ENCODE peak calls at places on chromosome 5, in ten cellular contexts. C is cerebellar cortex, B is mucosa of gallbladder, V is brain pericyte, S is left lung, I is NCI-H1694, T is NCI-H748 treated with DMSO at 0.1 percent for 48 hours, Y is GM12865, W is prostate gland, U is head of caudate nucleus. A is an unnamed sample.

GRCh38 chr5:79263-79662 is 12.7 kb upstream of the PLEKHG4B start:
- DNase-seq in C (no peak), B (no peak), V (no peak), S (no peak), I (no peak), T (no peak), Y (no peak), W (no peak), U (no peak), A (no peak)

GRCh38 chr5:53246042-53246836 is 136.7 kb upstream of the MOCS2 start:
- DNase-seq in C (no peak), B (no peak), V (no peak), S (no peak), I (no peak), T (no peak), Y (no peak), W (no peak), U (no peak), A (no peak)

GRCh38 chr5:173615884-173616576 is 420 bp downstream of the BOD1 start:
- DNase-seq in C (peak), B (peak), V (peak), S (no peak), I (peak), T (peak), Y (peak), W (peak), U (peak), A (peak)

GRCh38 chr5:1052641-1053390 is 44.2 kb downstream of the NKD2 start:
- DNase-seq in C (no peak), B (no peak), V (no peak), S (peak), I (peak), T (no peak), Y (no peak), W (peak), U (no peak), A (no peak)

GRCh38 chr5:138111937-138112336 is 27.3 kb downstream of the NME5 start:
- DNase-seq in C (no peak), B (no peak), V (no peak), S (no peak), I (no peak), T (no peak), Y (no peak), W (no peak), U (no peak), A (no peak)

GRCh38 chr5:68683632-68684035 is 410.2 kb upstream of the SLC30A5 start:
- DNase-seq in C (no peak), B (peak), V (peak), S (no peak), I (no peak), T (no peak), Y (no peak), W (no peak), U (no peak), A (no peak)

GRCh38 chr5:85990998-85991397 is 626.7 kb upstream of the COX7C start:
- DNase-seq in C (no peak), B (no peak), V (no peak), S (no peak), I (no peak), T (no peak), Y (no peak), W (no peak), U (no peak), A (no peak)

GRCh38 chr5:145739824-145740223 is 95.3 kb downstream of the PRELID2 start:
- DNase-seq in C (no peak), B (no peak), V (no peak), S (no peak), I (no peak), T (no peak), Y (no peak), W (no peak), U (no peak), A (no peak)

GRCh38 chr5:73314395-73315195 is 134.0 kb downstream of the FOXD1 start:
- DNase-seq in C (no peak), B (no peak), V (no peak), S (no peak), I (no peak), T (no peak), Y (no peak), W (no peak), U (no peak), A (no peak)

GRCh38 chr5:159022178-159022556 is 77.5 kb downstream of the EBF1 start:
- DNase-seq in C (peak), B (peak), V (no peak), S (peak), I (no peak), T (no peak), Y (no peak), W (no peak), U (no peak), A (peak)

GRCh38 chr5:112793201-112793600 is 55.5 kb downstream of the APC start:
- DNase-seq in C (no peak), B (no peak), V (no peak), S (no peak), I (no peak), T (no peak), Y (no peak), W (no peak), U (no peak), A (no peak)

GRCh38 chr5:157570801-157571200 is 4.8 kb downstream of the ADAM19 start:
- DNase-seq in C (no peak), B (no peak), V (no peak), S (no peak), I (no peak), T (no peak), Y (peak), W (no peak), U (no peak), A (no peak)